ENCODE peak calls at places on chromosomes 12 and 14, in seven cellular contexts. Y is SW 1271; Z is activated CD4-positive, CD25-positive, alpha-beta regulatory T cell; P is memory B cell; Q is HTR-8/SVneo; I is COR-L47; U is brain microvascular endothelial cell. A is an unnamed sample.

GRCh38 chr14:68922201-68922613 is 56.9 kb downstream of the ACTN1 start:
- DNase-seq in Y (no peak), I (no peak), P (no peak), Z (no peak), U (no peak), Q (no peak), A (no peak)

GRCh38 chr14:31703056-31703455 is 141.9 kb downstream of the NUBPL start:
- DNase-seq in Q (no peak), Z (no peak), I (no peak), P (no peak), U (no peak), Y (no peak), A (no peak)

GRCh38 chr14:35944847-35945246 is 118.7 kb downstream of the BRMS1L start:
- DNase-seq in P (no peak), U (no peak), Y (no peak), I (peak), Q (peak), Z (no peak), A (no peak)

GRCh38 chr12:91986084-91986483 is 159.6 kb downstream of the BTG1 start:
- DNase-seq in U (no peak), Z (no peak), Y (no peak), Q (peak), I (no peak), P (no peak), A (no peak)

GRCh38 chr14:102778616-102779351 is 1.5 kb downstream of the TRAF3 start:
- DNase-seq in U (no peak), Z (no peak), I (no peak), Q (no peak), P (no peak), Y (no peak), A (no peak)

GRCh38 chr12:109944975-109945374 is 44.9 kb downstream of the TCHP start:
- DNase-seq in Y (no peak), P (no peak), I (no peak), U (peak), Z (no peak), Q (no peak), A (no peak)

GRCh38 chr12:78725951-78726550 is 138.5 kb upstream of the SYT1 start:
- DNase-seq in Z (no peak), Y (no peak), P (no peak), Q (no peak), I (peak), U (no peak), A (no peak)

GRCh38 chr12:131905640-131906091 is 11.2 kb downstream of the ULK1 start:
- DNase-seq in U (no peak), Z (no peak), I (no peak), P (no peak), Y (no peak), Q (no peak), A (no peak)

GRCh38 chr14:88729159-88729558 is 63.6 kb downstream of the EML5 start:
- DNase-seq in P (no peak), U (no peak), I (no peak), Y (no peak), Q (peak), Z (no peak), A (no peak)

GRCh38 chr12:31896514-31897039 is 62.6 kb upstream of the RESF1 start:
- DNase-seq in Q (no peak), U (peak), Z (peak), P (peak), I (no peak), Y (peak), A (no peak)

GRCh38 chr12:111546758-111547383 is 52.2 kb downstream of the ATXN2 start:
- DNase-seq in Q (no peak), I (no peak), Z (no peak), U (no peak), Y (no peak), P (no peak), A (no peak)

GRCh38 chr14:102584871-102585869 is 7.3 kb upstream of the RCOR1 start:
- DNase-seq in I (no peak), Y (no peak), Q (no peak), P (no peak), U (no peak), Z (no peak), A (no peak)

GRCh38 chr12:30989754-30990153 is 63.2 kb downstream of the TSPAN11 start:
- DNase-seq in I (peak), Q (no peak), U (no peak), P (no peak), Z (no peak), Y (peak), A (no peak)

GRCh38 chr12:2129076-2129475 is 76.3 kb downstream of the CACNA1C start:
- DNase-seq in I (no peak), Q (peak), Z (no peak), U (no peak), Y (peak), P (no peak), A (no peak)

GRCh38 chr12:15188136-15188535 is 33.1 kb downstream of the RERG start:
- DNase-seq in P (no peak), I (no peak), Y (no peak), Z (no peak), Q (no peak), U (no peak), A (no peak)

GRCh38 chr12:126558219-126558618 is 1493.0 kb downstream of the AACS start:
- DNase-seq in Z (no peak), P (no peak), U (no peak), Q (no peak), Y (no peak), I (no peak), A (no peak)

GRCh38 chr12:108234155-108234554 is 105.0 kb downstream of the CMKLR1 start:
- DNase-seq in Z (no peak), P (no peak), I (no peak), Y (peak), Q (no peak), U (no peak), A (peak)

GRCh38 chr12:10673660-10674384 is at the start of gene STYK1:
- DNase-seq in I (no peak), Q (peak), Z (peak), U (no peak), P (peak), Y (peak), A (no peak)